ENCODE peak calls at places on chromosomes 1 and 21, in ten cellular contexts. A, H, U, W, M, V, R, O, B and S are unnamed samples.

GRCh38 chr1:52032785-52033131 is 852 bp downstream of the KTI12 start:
- DNase-seq in A (no peak), H (peak), U (peak), W (peak), M (peak), V (peak), R (no peak), O (no peak), B (peak), S (peak)

GRCh38 chr1:212721388-212722247 is 22.0 kb upstream of the BATF3 start:
- DNase-seq in A (no peak), H (no peak), U (no peak), W (peak), M (no peak), V (peak), R (no peak), O (no peak), B (peak), S (no peak)

GRCh38 chr1:42825058-42825851 is 8.1 kb upstream of the SVBP start:
- DNase-seq in A (no peak), H (no peak), U (no peak), W (no peak), M (no peak), V (no peak), R (no peak), O (no peak), B (no peak), S (no peak)

GRCh38 chr1:44650159-44650831 is 24.0 kb downstream of the TMEM53 start:
- DNase-seq in A (peak), H (no peak), U (no peak), W (no peak), M (no peak), V (no peak), R (no peak), O (no peak), B (no peak), S (no peak)

GRCh38 chr1:26168410-26169167 is at the start of gene C1orf232:
- DNase-seq in A (no peak), H (no peak), U (no peak), W (no peak), M (no peak), V (peak), R (no peak), O (no peak), B (no peak), S (no peak)

GRCh38 chr1:46183119-46183842 is 7.0 kb upstream of the P3R3URF start:
- DNase-seq in A (no peak), H (no peak), U (peak), W (peak), M (no peak), V (no peak), R (no peak), O (no peak), B (peak), S (no peak)

GRCh38 chr1:240031414-240031813 is 60.3 kb upstream of the FMN2 start:
- DNase-seq in A (no peak), H (no peak), U (no peak), W (peak), M (no peak), V (no peak), R (no peak), O (no peak), B (peak), S (no peak)

GRCh38 chr1:88021529-88021928 is 662.5 kb upstream of the PKN2 start:
- DNase-seq in A (no peak), H (no peak), U (no peak), W (no peak), M (no peak), V (no peak), R (no peak), O (no peak), B (no peak), S (no peak)

GRCh38 chr1:213051881-213052202 is 801 bp downstream of the RPS6KC1 start:
- DNase-seq in A (no peak), H (no peak), U (no peak), W (no peak), M (no peak), V (no peak), R (no peak), O (no peak), B (no peak), S (no peak)

GRCh38 chr1:19341201-19342076 is 29.3 kb downstream of the SLC66A1 start:
- DNase-seq in A (peak), H (peak), U (peak), W (peak), M (peak), V (peak), R (peak), O (peak), B (peak), S (peak)

GRCh38 chr1:114468047-114468446 is 43.0 kb downstream of the TRIM33 start:
- DNase-seq in A (no peak), H (no peak), U (no peak), W (no peak), M (no peak), V (no peak), R (no peak), O (no peak), B (no peak), S (no peak)

GRCh38 chr1:204407314-204407971 is 4.2 kb downstream of the PPP1R15B start:
- DNase-seq in A (no peak), H (no peak), U (no peak), W (no peak), M (no peak), V (no peak), R (no peak), O (no peak), B (no peak), S (no peak)

GRCh38 chr21:16239659-16240265 is 510.0 kb downstream of the USP25 start:
- DNase-seq in A (no peak), H (no peak), U (no peak), W (no peak), M (no peak), V (no peak), R (no peak), O (no peak), B (no peak), S (no peak)

GRCh38 chr1:54750596-54750995 is 13.7 kb downstream of the PARS2 start:
- DNase-seq in A (no peak), H (no peak), U (no peak), W (no peak), M (no peak), V (no peak), R (no peak), O (no peak), B (no peak), S (no peak)

GRCh38 chr1:220326578-220326977 is 54.3 kb upstream of the RAB3GAP2 start:
- DNase-seq in A (no peak), H (no peak), U (no peak), W (no peak), M (no peak), V (no peak), R (no peak), O (no peak), B (peak), S (no peak)

GRCh38 chr1:6144175-6144574 is 35.9 kb downstream of the CHD5 start:
- DNase-seq in A (no peak), H (no peak), U (no peak), W (no peak), M (no peak), V (no peak), R (no peak), O (no peak), B (no peak), S (no peak)

GRCh38 chr21:42845296-42845965 is 33.9 kb downstream of the WDR4 start:
- DNase-seq in A (peak), H (peak), U (no peak), W (no peak), M (no peak), V (no peak), R (no peak), O (no peak), B (no peak), S (no peak)

GRCh38 chr1:243575070-243575469 is 275.0 kb downstream of the AKT3 start:
- DNase-seq in A (no peak), H (no peak), U (no peak), W (no peak), M (no peak), V (no peak), R (no peak), O (no peak), B (no peak), S (no peak)

GRCh38 chr1:102099916-102100315 is 103.2 kb upstream of the OLFM3 start:
- DNase-seq in A (no peak), H (no peak), U (no peak), W (no peak), M (no peak), V (no peak), R (no peak), O (no peak), B (no peak), S (no peak)

GRCh38 chr1:161073474-161074121 is 3.9 kb upstream of the ARHGAP30 start:
- DNase-seq in A (no peak), H (no peak), U (no peak), W (no peak), M (no peak), V (no peak), R (no peak), O (no peak), B (no peak), S (no peak)

GRCh38 chr1:197200468-197200899 is 54.0 kb upstream of the ASPM start:
- DNase-seq in A (no peak), H (peak), U (no peak), W (peak), M (no peak), V (no peak), R (no peak), O (no peak), B (peak), S (peak)

GRCh38 chr1:97630968-97631367 is 289.9 kb downstream of the DPYD start:
- DNase-seq in A (peak), H (peak), U (no peak), W (peak), M (no peak), V (no peak), R (no peak), O (no peak), B (no peak), S (no peak)

GRCh38 chr1:17629460-17629859 is 90.0 kb downstream of the ARHGEF10L start:
- DNase-seq in A (no peak), H (no peak), U (no peak), W (no peak), M (no peak), V (no peak), R (no peak), O (no peak), B (no peak), S (no peak)

GRCh38 chr1:89484097-89485038 is 40.3 kb upstream of the LRRC8B start:
- DNase-seq in A (no peak), H (no peak), U (no peak), W (no peak), M (no peak), V (peak), R (no peak), O (no peak), B (no peak), S (no peak)

GRCh38 chr1:203129501-203130231 is 2.1 kb downstream of the ADORA1 start:
- DNase-seq in A (peak), H (peak), U (peak), W (no peak), M (no peak), V (no peak), R (no peak), O (no peak), B (no peak), S (no peak)

GRCh38 chr1:232624892-232625291 is 5.0 kb downstream of the SIPA1L2 start:
- DNase-seq in A (no peak), H (no peak), U (no peak), W (no peak), M (no peak), V (no peak), R (no peak), O (no peak), B (no peak), S (no peak)

GRCh38 chr1:48051466-48052126 is 54.4 kb upstream of the TRABD2B start:
- DNase-seq in A (no peak), H (no peak), U (no peak), W (no peak), M (no peak), V (no peak), R (no peak), O (no peak), B (no peak), S (no peak)

GRCh38 chr1:211375286-211375818 is 48.7 kb downstream of the TRAF5 start:
- DNase-seq in A (no peak), H (no peak), U (no peak), W (no peak), M (no peak), V (no peak), R (no peak), O (no peak), B (no peak), S (no peak)

GRCh38 chr1:235582130-235582529 is 67.5 kb downstream of the GNG4 start:
- DNase-seq in A (no peak), H (no peak), U (no peak), W (no peak), M (no peak), V (no peak), R (no peak), O (no peak), B (no peak), S (no peak)